ENCODE peak calls at places on chromosomes 16 and 17, in seven cellular contexts. Y is upper lobe of right lung, K is transverse colon, U is kidney, F is PC-9, C is A549, V is testis. O is an unnamed sample. For H3K4me1, the result is how much of the 10 kb centered on the place peaks cover.

GRCh38 chr16:70647461-70648359 is 1.4 kb downstream of the IL34 start:
- DNase-seq in Y (no peak), U (no peak), K (no peak), V (peak), C (no peak), F (no peak), O (no peak)

GRCh38 chr17:40070895-40071719 is 8.3 kb downstream of the THRA start:
- DNase-seq in Y (peak), C (no peak), F (no peak), V (peak), K (peak), U (peak), O (no peak)

GRCh38 chr16:85391769-85392583 is 221.1 kb upstream of the GSE1 start:
- DNase-seq in Y (peak), U (peak), V (peak), F (no peak), K (no peak), C (no peak), O (no peak)

GRCh38 chr16:67013823-67014640 is 14.9 kb upstream of the CBFB start:
- DNase-seq in Y (peak), K (peak), U (peak), V (peak), F (no peak), C (peak), O (no peak)

GRCh38 chr17:250487-251300 is 69.2 kb upstream of the DOC2B start:
- DNase-seq in Y (peak), C (no peak), V (no peak), U (peak), F (no peak), K (peak), O (no peak)

GRCh38 chr16:35795361-35796029 is 2336.1 kb downstream of the TP53TG3F start:
- DNase-seq in Y (peak), V (peak), U (peak), C (no peak), K (no peak), F (no peak), O (no peak)

GRCh38 chr16:66030036-66030435 is 336.5 kb upstream of the CDH5 start:
- DNase-seq in Y (no peak), K (no peak), F (no peak), V (no peak), C (no peak), U (no peak), O (no peak)

GRCh38 chr17:8060274-8060673 is 21.4 kb downstream of the ALOX15B start:
- DNase-seq in V (peak), F (no peak), Y (peak), C (peak), K (peak), U (peak), O (no peak)

GRCh38 chr16:64991011-64991410 is 130.9 kb downstream of the CDH11 start:
- DNase-seq in V (no peak), Y (no peak), F (no peak), U (no peak), C (no peak), K (no peak), O (no peak)

GRCh38 chr16:84557059-84557458 is 52.6 kb upstream of the MEAK7 start:
- DNase-seq in F (peak), K (no peak), C (no peak), V (no peak), U (no peak), Y (no peak), O (no peak)

GRCh38 chr17:75130632-75131277 is 787 bp downstream of the NT5C start:
- DNase-seq in F (peak), C (peak), U (peak), V (peak), Y (peak), K (peak), O (no peak)

GRCh38 chr16:30805370-30806169 is 18.6 kb upstream of the ZNF629 start:
- DNase-seq in K (peak), C (peak), U (peak), F (peak), Y (peak), V (peak), O (no peak)

GRCh38 chr17:2266045-2266864 is 37.3 kb downstream of the SMG6 start:
- DNase-seq in K (peak), V (no peak), Y (no peak), C (no peak), U (no peak), F (no peak), O (no peak)

GRCh38 chr17:71187145-71187878 is 933.5 kb upstream of the SOX9 start:
- DNase-seq in C (no peak), F (no peak), U (no peak), Y (no peak), K (no peak), V (no peak), O (peak)

GRCh38 chr16:18804540-18804939 is 3.2 kb upstream of the ARL6IP1 start:
- DNase-seq in K (no peak), V (no peak), U (no peak), C (no peak), F (no peak), Y (no peak), O (no peak)

GRCh38 chr17:61245706-61246135 is 153.9 kb upstream of the TBX2 start:
- DNase-seq in Y (no peak), C (no peak), V (no peak), F (no peak), K (no peak), U (no peak), O (no peak)

GRCh38 chr17:33750943-33751701 is 458.0 kb upstream of the ASIC2 start:
- DNase-seq in Y (peak), C (peak), K (peak), F (no peak), U (peak), V (peak), O (peak)

GRCh38 chr17:40511667-40512221 is 10.3 kb upstream of the TNS4 start:
- DNase-seq in F (no peak), C (no peak), U (no peak), K (no peak), Y (peak), V (no peak), O (no peak)

GRCh38 chr16:9633844-9634243 is 542.4 kb downstream of the HAPSTR1 start:
- DNase-seq in K (no peak), U (no peak), Y (no peak), F (no peak), C (no peak), V (no peak), O (no peak)

GRCh38 chr17:13518271-13519000 is 83.3 kb downstream of the HS3ST3A1 start:
- DNase-seq in U (no peak), C (no peak), K (no peak), V (no peak), F (no peak), Y (no peak), O (no peak)

GRCh38 chr16:54928421-54929089 is 2.1 kb upstream of the IRX5 start:
- DNase-seq in V (peak), K (no peak), Y (peak), U (peak), C (peak), F (peak), O (no peak)

GRCh38 chr16:70795513-70795912 is 5.4 kb downstream of the VAC14 start:
- DNase-seq in Y (no peak), K (no peak), C (no peak), F (no peak), V (no peak), U (no peak), O (no peak)

GRCh38 chr17:62802531-62803205 is 5.4 kb downstream of the MARCHF10 start:
- DNase-seq in Y (no peak), V (no peak), K (no peak), C (no peak), F (no peak), U (no peak), O (no peak)

GRCh38 chr16:23348579-23349469 is 46.7 kb downstream of the SCNN1B start:
- DNase-seq in K (no peak), C (no peak), F (no peak), U (peak), V (no peak), Y (no peak), O (no peak)

GRCh38 chr17:5584383-5584951 is at the start of gene NLRP1:
- DNase-seq in Y (peak), V (peak), K (peak), F (no peak), U (peak), C (no peak), O (peak)

GRCh38 chr16:31693733-31694132 is 166.0 kb downstream of the AHSP start:
- DNase-seq in F (no peak), V (no peak), Y (no peak), C (no peak), K (no peak), U (no peak), O (no peak)

GRCh38 chr17:1966274-1967086 is 58.7 kb downstream of the RTN4RL1 start:
- DNase-seq in K (no peak), F (no peak), U (no peak), C (no peak), V (no peak), Y (no peak), O (no peak)

GRCh38 chr16:1108299-1109252 is 12.5 kb upstream of the C1QTNF8 start:
- DNase-seq in F (no peak), U (no peak), K (peak), C (no peak), V (peak), Y (no peak), O (no peak)

GRCh38 chr17:43908111-43908721 is 880 bp upstream of the MPP2 start:
- DNase-seq in F (no peak), K (peak), C (peak), V (peak), U (peak), Y (no peak), O (no peak)

GRCh38 chr17:29596811-29597210 is 3.9 kb downstream of the ANKRD13B start:
- DNase-seq in U (peak), V (no peak), Y (no peak), C (no peak), K (no peak), F (peak), O (no peak)

GRCh38 chr16:49483251-49483650 is 109.6 kb downstream of the C16orf78 start:
- DNase-seq in K (no peak), Y (peak), V (no peak), C (no peak), U (no peak), F (no peak), O (no peak)

GRCh38 chr16:60230666-60231065 is 1496.5 kb upstream of the GOT2 start:
- DNase-seq in F (no peak), U (no peak), V (no peak), Y (no peak), C (no peak), K (no peak), O (no peak)

GRCh38 chr16:12708266-12708665 is 95.4 kb downstream of the CPPED1 start:
- DNase-seq in C (no peak), F (no peak), K (no peak), V (no peak), U (no peak), Y (no peak), O (no peak)

GRCh38 chr16:77450790-77451487 is 16.1 kb upstream of the ADAMTS18 start:
- DNase-seq in Y (no peak), U (no peak), F (no peak), K (no peak), V (no peak), C (no peak), O (no peak)

GRCh38 chr17:48791128-48792032 is 25.6 kb downstream of the TTLL6 start:
- DNase-seq in K (peak), Y (peak), U (no peak), F (peak), C (peak), V (peak), O (peak)

GRCh38 chr16:24610421-24610765 is 71.0 kb downstream of the RBBP6 start:
- DNase-seq in K (peak), C (no peak), F (no peak), Y (peak), V (peak), U (peak), O (no peak)

GRCh38 chr16:68298907-68299515 is 11.7 kb downstream of the SLC7A6OS start:
- DNase-seq in U (no peak), V (peak), Y (peak), K (no peak), C (no peak), F (no peak), O (no peak)

GRCh38 chr17:2730764-2731353 is 18.6 kb downstream of the CCDC92B start:
- DNase-seq in U (no peak), F (no peak), C (no peak), V (no peak), Y (no peak), K (no peak), O (no peak)

GRCh38 chr16:4682616-4683254 is 10.6 kb upstream of the NUDT16L1 start:
- DNase-seq in C (no peak), V (no peak), F (peak), K (no peak), U (peak), Y (peak), O (no peak)

GRCh38 chr17:30780343-30780742 is 44.1 kb downstream of the CRLF3 start:
- DNase-seq in U (no peak), C (no peak), V (no peak), K (no peak), F (no peak), Y (no peak), O (no peak)
- H3K4me3 ChIP-seq in U (no peak), C (no peak), V (no peak), K (no peak), F (no peak), Y (no peak), O (no peak)

GRCh38 chr17:3866269-3866668 is 20.2 kb upstream of the NCBP3 start:
- DNase-seq in V (no peak), C (no peak), K (no peak), Y (no peak), F (no peak), U (no peak), O (no peak)
- H3K4me1 ChIP-seq in V (under half), C (under half), K (under half), Y (under half), F (under half), U (under half), O (under half)

DNA sequence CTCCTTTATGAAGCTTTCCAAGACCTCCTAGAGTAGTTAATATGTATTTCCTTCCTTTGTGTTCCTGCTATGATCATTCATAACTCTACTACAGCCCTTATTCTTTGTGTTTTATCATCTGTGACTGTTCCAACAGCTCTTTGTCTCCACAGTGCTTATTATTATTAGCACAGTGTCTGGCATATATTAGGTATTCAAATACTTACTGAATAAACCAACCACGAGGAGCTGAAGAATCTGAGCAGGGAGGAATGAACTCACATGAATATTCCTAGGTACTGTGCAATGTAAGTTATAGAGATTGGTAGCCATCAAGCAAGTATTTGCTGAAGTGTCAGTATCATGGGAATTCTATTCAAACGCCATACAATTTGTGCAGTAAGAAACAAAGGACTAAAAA is 7.5 kb downstream of the PSME3IP1 start:
- DNase-seq in Y (no peak), F (no peak), K (no peak), C (no peak), U (no peak), V (no peak), O (no peak)
- H3K4me3 ChIP-seq in Y (no peak), F (no peak), K (no peak), C (no peak), U (no peak), V (no peak), O (no peak)

GRCh38 chr17:81666342-81667191 is at the start of the genes CCDC137 and OXLD1:
- DNase-seq in V (peak), F (peak), C (peak), Y (peak), U (peak), K (peak), O (peak)

GRCh38 chr17:81666092-81666341 is 388 bp downstream of the OXLD1 start:
- DNase-seq in U (no peak), Y (no peak), C (no peak), K (no peak), V (peak), F (no peak), O (no peak)

GRCh38 chr17:81667754-81668153 is 1.2 kb downstream of the CCDC137 start:
- DNase-seq in K (no peak), Y (no peak), U (no peak), V (no peak), C (no peak), F (no peak), O (no peak)

GRCh38 chr17:81664051-81664470 is 2.3 kb downstream of the OXLD1 start:
- DNase-seq in K (no peak), Y (no peak), C (no peak), V (no peak), F (no peak), U (peak), O (no peak)

GRCh38 chr17:81665205-81666091 is 957 bp downstream of the OXLD1 start:
- DNase-seq in F (no peak), K (peak), C (peak), Y (peak), V (no peak), U (peak), O (no peak)
- H3K4me1 ChIP-seq in F (under half), K (under half), C (under half), Y (under half), V (under half), U (under half), O (under half)

GRCh38 chr17:77444653-77445029 is 303.9 kb downstream of the SEC14L1 start:
- DNase-seq in V (peak), U (no peak), C (no peak), K (peak), Y (no peak), F (no peak), O (no peak)
- H3K4me3 ChIP-seq in V (no peak), U (no peak), C (no peak), K (no peak), Y (peak), F (no peak), O (no peak)

GRCh38 chr16:56614549-56614991 is 6.2 kb downstream of the MT2A start:
- DNase-seq in Y (no peak), F (peak), K (no peak), U (no peak), V (no peak), C (no peak), O (no peak)
- H3K4me1 ChIP-seq in Y (under half), F (half or more), K (under half), U (under half), V (under half), C (under half), O (half or more)

GRCh38 chr17:15966183-15966878 is 21.4 kb downstream of the ADORA2B start:
- DNase-seq in V (no peak), K (peak), C (no peak), U (peak), F (peak), Y (peak), O (no peak)
- H3K4me3 ChIP-seq in V (no peak), K (no peak), C (no peak), U (no peak), F (peak), Y (no peak), O (no peak)

O was measured in keratinocyte.